ENCODE peak calls at places on chromosomes 13 and 19, in seven cellular contexts. U is stimulated activated CD4-positive, alpha-beta T cell treated with anti-CD3 and anti-CD28 coated beads, Interleukin-1b, Interleukin-23, amount 100 ng/mL, for 24 hours; F is fibroblast of mammary gland; D is iris pigment epithelial cell; V is activated T-helper 1 cell treated with anti-CD3 and anti-CD28 coated beads, Interleukin-12 subunit alpha, Interleukin-12 subunit beta, Interleukin-2, Interleukin-4 antibody, amounts not matched to agents 30 ng/mL and 10 ng/mL and 1 ng/mL, durations not matched to agents 14 hours and 24 hours and 36 hours; L is substantia nigra; N is AG08395. Y is an unnamed sample.

GRCh38 chr19:3683866-3684816 is 16.1 kb downstream of the PIP5K1C start:
- DNase-seq in U (no peak), F (peak; percentile 62), D (peak; percentile 81), V (no peak), L (no peak), N (no peak), Y (no peak)

GRCh38 chr19:33461256-33462111 is 60.1 kb downstream of the PEPD start:
- DNase-seq in U (no peak), F (no peak), D (no peak), V (no peak), L (no peak), N (no peak), Y (no peak)

GRCh38 chr13:77692746-77693448 is 4.6 kb upstream of the SLAIN1 start:
- DNase-seq in U (no peak), F (no peak), D (no peak), V (no peak), L (no peak), N (no peak), Y (no peak)

GRCh38 chr13:66501187-66501586 is 728.9 kb downstream of the PCDH9 start:
- DNase-seq in U (no peak), F (peak; percentile 63), D (peak; percentile 86), V (no peak), L (no peak), N (no peak), Y (no peak)

GRCh38 chr13:99577934-99578917 is 77.0 kb downstream of the TM9SF2 start:
- DNase-seq in U (no peak), F (peak; percentile 28), D (peak; percentile 51), V (no peak), L (no peak), N (peak; percentile 14), Y (peak; percentile 38)

GRCh38 chr13:98216135-98216565 is 39.1 kb upstream of the RNF113B start:
- DNase-seq in U (no peak), F (peak; percentile 86), D (peak; percentile 86), V (no peak), L (peak; percentile 47), N (peak; percentile 90), Y (no peak)

GRCh38 chr13:97319088-97319487 is 97.0 kb downstream of the MBNL2 start:
- DNase-seq in U (no peak), F (no peak), D (no peak), V (no peak), L (peak; percentile 32), N (no peak), Y (no peak)

GRCh38 chr19:55838251-55838650 is 1.9 kb downstream of the NLRP4 start:
- DNase-seq in U (no peak), F (no peak), D (no peak), V (no peak), L (no peak), N (no peak), Y (no peak)

GRCh38 chr19:48348039-48348438 is 15.7 kb downstream of the TMEM143 start:
- DNase-seq in U (no peak), F (peak; percentile 34), D (no peak), V (no peak), L (no peak), N (peak; percentile 45), Y (no peak)

GRCh38 chr13:41463823-41464602 is 6.7 kb downstream of the RGCC start:
- DNase-seq in U (no peak), F (no peak), D (no peak), V (peak; percentile 43), L (no peak), N (no peak), Y (no peak)

GRCh38 chr19:32498641-32499200 is 82.3 kb upstream of the PDCD5 start:
- DNase-seq in U (no peak), F (peak; percentile 2), D (no peak), V (no peak), L (no peak), N (no peak), Y (no peak)

GRCh38 chr13:52112606-52113005 is 16.3 kb downstream of the NEK5 start:
- DNase-seq in U (no peak), F (no peak), D (no peak), V (no peak), L (no peak), N (no peak), Y (no peak)

GRCh38 chr13:84430015-84430414 is 547.7 kb upstream of the SLITRK1 start:
- DNase-seq in U (no peak), F (peak; percentile 22), D (peak; percentile 72), V (no peak), L (no peak), N (no peak), Y (no peak)

GRCh38 chr19:54572696-54573311 is 786 bp upstream of the LILRA2 start:
- DNase-seq in U (no peak), F (no peak), D (no peak), V (no peak), L (no peak), N (no peak), Y (peak; percentile 77)

GRCh38 chr13:27270594-27271520 is at the start of gene RASL11A:
- DNase-seq in U (peak; percentile 56), F (peak; percentile 78), D (peak; percentile 93), V (peak; percentile 63), L (peak; percentile 79), N (peak; percentile 88), Y (peak; percentile 70)

GRCh38 chr13:51064753-51065152 is 46.3 kb downstream of the C13orf42 start:
- DNase-seq in U (no peak), F (no peak), D (no peak), V (no peak), L (no peak), N (no peak), Y (no peak)

GRCh38 chr19:49498475-49498874 is 2.2 kb downstream of the RPS11 start:
- DNase-seq in U (no peak), F (no peak), D (no peak), V (no peak), L (no peak), N (no peak), Y (no peak)

GRCh38 chr13:33676045-33676699 is 141.8 kb upstream of the RFC3 start:
- DNase-seq in U (no peak), F (peak; percentile 7), D (no peak), V (no peak), L (no peak), N (peak; percentile 9), Y (no peak)

GRCh38 chr19:34712606-34713261 is 21.3 kb upstream of the ZNF181 start:
- DNase-seq in U (peak; percentile 31), F (peak; percentile 82), D (peak; percentile 81), V (peak; percentile 43), L (peak; percentile 29), N (peak; percentile 80), Y (peak; percentile 67)

GRCh38 chr13:27353166-27353583 is 71.2 kb upstream of the GTF3A start:
- DNase-seq in U (no peak), F (no peak), D (peak; percentile 59), V (peak; percentile 34), L (no peak), N (peak; percentile 45), Y (no peak)

GRCh38 chr13:98182589-98182988 is 5.5 kb upstream of the RNF113B start:
- DNase-seq in U (no peak), F (no peak), D (no peak), V (no peak), L (no peak), N (no peak), Y (no peak)

GRCh38 chr13:97226788-97227627 is 4.9 kb downstream of the MBNL2 start:
- DNase-seq in U (no peak), F (no peak), D (peak; percentile 36), V (peak; percentile 26), L (no peak), N (no peak), Y (no peak)

GRCh38 chr19:41427647-41428480 is 690 bp upstream of the B3GNT8 start:
- DNase-seq in U (no peak), F (no peak), D (peak; percentile 38), V (peak; percentile 9), L (no peak), N (no peak), Y (peak; percentile 86)

GRCh38 chr19:39085392-39085791 is 1.2 kb downstream of the ACP7 start:
- DNase-seq in U (no peak), F (no peak), D (no peak), V (no peak), L (no peak), N (no peak), Y (no peak)

GRCh38 chr13:112057736-112058518 is 9.0 kb upstream of the SOX1 start:
- DNase-seq in U (no peak), F (no peak), D (no peak), V (no peak), L (no peak), N (no peak), Y (no peak)

GRCh38 chr19:50663280-50663790 is 14.1 kb downstream of the C19orf81 start:
- DNase-seq in U (no peak), F (peak; percentile 2), D (no peak), V (no peak), L (no peak), N (no peak), Y (peak; percentile 14)

Y was measured in HL-60.